ENCODE peak calls at places on chromosomes 4 and X, in seven cellular contexts. W, J, A, P, X, Z and O are unnamed samples.

GRCh38 chr4:10983274-10983673 is 298.7 kb upstream of the CLNK start:
- DNase-seq in W (no peak), J (no peak), A (no peak), P (no peak), X (no peak), Z (no peak), O (no peak)

GRCh38 chrX:152959626-152960025 is 34.3 kb downstream of the PNMA5 start:
- DNase-seq in W (no peak), J (no peak), A (no peak), P (no peak), X (no peak), Z (no peak), O (no peak)

GRCh38 chrX:31796624-31797023 is 724.8 kb upstream of the FTHL17 start:
- DNase-seq in W (no peak), J (no peak), A (no peak), P (no peak), X (no peak), Z (no peak), O (no peak)

GRCh38 chr4:129604632-129605031 is 508.7 kb downstream of the C4orf33 start:
- DNase-seq in W (no peak), J (no peak), A (no peak), P (no peak), X (no peak), Z (no peak), O (no peak)

GRCh38 chrX:155056877-155057792 is 13.8 kb downstream of the CMC4 start:
- DNase-seq in W (peak; percentile 27), J (peak; percentile 32), A (peak; percentile 68), P (peak; percentile 43), X (peak; percentile 80), Z (peak; percentile 76), O (peak; percentile 81)

GRCh38 chr4:7821245-7822165 is 118.2 kb downstream of the AFAP1 start:
- DNase-seq in W (no peak), J (no peak), A (no peak), P (no peak), X (peak; percentile 67), Z (no peak), O (no peak)

GRCh38 chrX:677376-677775 is 46.8 kb downstream of the SHOX start:
- DNase-seq in W (no peak), J (no peak), A (no peak), P (no peak), X (no peak), Z (no peak), O (no peak)

GRCh38 chr4:51942108-51942832 is 77.9 kb downstream of the LRRC66 start:
- DNase-seq in W (no peak), J (no peak), A (no peak), P (no peak), X (no peak), Z (no peak), O (no peak)

GRCh38 chrX:15946783-15947550 is 92.4 kb upstream of the AP1S2 start:
- DNase-seq in W (no peak), J (peak; percentile 60), A (no peak), P (no peak), X (peak; percentile 45), Z (no peak), O (peak; percentile 83)

GRCh38 chrX:30995060-30995700 is 76.7 kb downstream of the FTHL17 start:
- DNase-seq in W (no peak), J (no peak), A (no peak), P (peak; percentile 73), X (no peak), Z (no peak), O (no peak)

GRCh38 chrX:134599173-134599914 is 58.9 kb downstream of the PLAC1 start:
- DNase-seq in W (no peak), J (peak; percentile 13), A (no peak), P (no peak), X (peak; percentile 75), Z (no peak), O (peak; percentile 89)

GRCh38 chrX:48648299-48648698 is 35.3 kb upstream of the WAS start:
- DNase-seq in W (peak; percentile 8), J (peak; percentile 33), A (peak; percentile 27), P (peak; percentile 28), X (peak; percentile 54), Z (peak; percentile 77), O (peak; percentile 64)

GRCh38 chrX:129726307-129727111 is 12.3 kb upstream of the XPNPEP2 start:
- DNase-seq in W (no peak), J (peak; percentile 29), A (peak; percentile 65), P (peak; percentile 21), X (peak; percentile 66), Z (peak; percentile 77), O (peak; percentile 71)

GRCh38 chr4:85784348-85784747 is 309.4 kb downstream of the ARHGAP24 start:
- DNase-seq in W (no peak), J (no peak), A (no peak), P (no peak), X (peak; percentile 20), Z (no peak), O (peak; percentile 29)

GRCh38 chr4:123443401-123444297 is 47.1 kb downstream of the SPRY1 start:
- DNase-seq in W (no peak), J (no peak), A (no peak), P (no peak), X (no peak), Z (peak; percentile 32), O (peak; percentile 18)

GRCh38 chr4:102493794-102494193 is 7.4 kb upstream of the NFKB1 start:
- DNase-seq in W (no peak), J (no peak), A (peak; percentile 40), P (no peak), X (no peak), Z (no peak), O (no peak)

GRCh38 chrX:39816871-39817731 is 280.7 kb downstream of the BCOR start:
- DNase-seq in W (no peak), J (no peak), A (no peak), P (no peak), X (peak; percentile 62), Z (peak; percentile 86), O (peak; percentile 54)

GRCh38 chrX:119189586-119189985 is 46.5 kb upstream of the PGRMC1 start:
- DNase-seq in W (no peak), J (no peak), A (no peak), P (no peak), X (peak; percentile 23), Z (no peak), O (peak; percentile 41)

GRCh38 chrX:119190251-119190651 is 45.8 kb upstream of the PGRMC1 start:
- DNase-seq in W (no peak), J (no peak), A (no peak), P (no peak), X (no peak), Z (no peak), O (peak; percentile 3)

GRCh38 chrX:119187298-119187697 is 48.8 kb upstream of the PGRMC1 start:
- DNase-seq in W (no peak), J (no peak), A (no peak), P (peak; percentile 60), X (no peak), Z (no peak), O (no peak)

GRCh38 chrX:119190736-119191282 is 45.3 kb upstream of the PGRMC1 start:
- DNase-seq in W (no peak), J (no peak), A (no peak), P (no peak), X (peak; percentile 15), Z (no peak), O (peak; percentile 57)

GRCh38 chrX:119189115-119189514 is 47.0 kb upstream of the PGRMC1 start:
- DNase-seq in W (no peak), J (no peak), A (no peak), P (no peak), X (no peak), Z (peak; percentile 16), O (no peak)
- TF ChIP-seq CTCF in W (no peak), J (no peak), A (no peak), P (no peak), X (no peak), Z (no peak), O (no peak)

DNA sequence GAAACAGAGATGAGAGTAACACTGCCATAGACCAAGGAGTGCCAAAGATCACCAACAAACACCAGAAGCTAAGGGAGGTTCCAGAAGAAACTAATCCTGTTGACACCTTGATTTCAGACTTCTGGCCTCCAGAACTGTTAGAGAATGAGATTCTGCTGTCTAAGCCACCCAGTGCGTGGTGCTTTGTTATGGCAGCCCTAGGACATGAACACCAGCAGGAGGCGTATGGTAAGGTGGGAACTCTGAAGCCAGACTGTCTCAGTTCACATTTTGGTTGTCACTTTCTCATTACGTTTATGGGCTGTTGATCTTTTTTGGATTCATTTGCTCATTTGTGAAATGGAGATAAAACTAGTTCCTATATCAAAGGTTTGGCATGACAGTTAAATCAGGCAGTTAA is 142.9 kb downstream of the DCHS2 start:
- DNase-seq in W (no peak), J (no peak), A (no peak), P (peak; percentile 1), X (no peak), Z (peak; percentile 44), O (no peak)
- TF ChIP-seq CTCF in W (no peak), J (peak; percentile 11), A (no peak), P (peak; percentile 16), X (no peak), Z (peak; percentile 53), O (peak; percentile 8)

GRCh38 chr4:88054909-88055308 is 47.5 kb downstream of the PKD2 start:
- DNase-seq in W (no peak), J (no peak), A (peak; percentile 26), P (peak; percentile 70), X (peak; percentile 66), Z (peak; percentile 70), O (peak; percentile 59)
- TF ChIP-seq CTCF in W (no peak), J (peak; percentile 54), A (peak; percentile 22), P (peak; percentile 93), X (peak; percentile 76), Z (peak; percentile 58), O (peak; percentile 54)

GRCh38 chrX:41336447-41336846 is 2.5 kb downstream of the DDX3X start:
- DNase-seq in W (no peak), J (no peak), A (no peak), P (no peak), X (no peak), Z (no peak), O (no peak)

GRCh38 chrX:41333744-41333993 is 293 bp upstream of the DDX3X start:
- DNase-seq in W (no peak), J (peak; percentile 85), A (no peak), P (peak; percentile 75), X (peak; percentile 89), Z (peak; percentile 72), O (peak; percentile 89)

GRCh38 chrX:41333994-41334865 is at the start of gene DDX3X:
- DNase-seq in W (peak; percentile 74), J (peak; percentile 80), A (peak; percentile 92), P (peak; percentile 45), X (peak; percentile 90), Z (peak; percentile 56), O (peak; percentile 91)

GRCh38 chrX:41335590-41336331 is 1.8 kb downstream of the DDX3X start:
- DNase-seq in W (no peak), J (peak; percentile 55), A (no peak), P (no peak), X (peak; percentile 37), Z (no peak), O (no peak)

DNA sequence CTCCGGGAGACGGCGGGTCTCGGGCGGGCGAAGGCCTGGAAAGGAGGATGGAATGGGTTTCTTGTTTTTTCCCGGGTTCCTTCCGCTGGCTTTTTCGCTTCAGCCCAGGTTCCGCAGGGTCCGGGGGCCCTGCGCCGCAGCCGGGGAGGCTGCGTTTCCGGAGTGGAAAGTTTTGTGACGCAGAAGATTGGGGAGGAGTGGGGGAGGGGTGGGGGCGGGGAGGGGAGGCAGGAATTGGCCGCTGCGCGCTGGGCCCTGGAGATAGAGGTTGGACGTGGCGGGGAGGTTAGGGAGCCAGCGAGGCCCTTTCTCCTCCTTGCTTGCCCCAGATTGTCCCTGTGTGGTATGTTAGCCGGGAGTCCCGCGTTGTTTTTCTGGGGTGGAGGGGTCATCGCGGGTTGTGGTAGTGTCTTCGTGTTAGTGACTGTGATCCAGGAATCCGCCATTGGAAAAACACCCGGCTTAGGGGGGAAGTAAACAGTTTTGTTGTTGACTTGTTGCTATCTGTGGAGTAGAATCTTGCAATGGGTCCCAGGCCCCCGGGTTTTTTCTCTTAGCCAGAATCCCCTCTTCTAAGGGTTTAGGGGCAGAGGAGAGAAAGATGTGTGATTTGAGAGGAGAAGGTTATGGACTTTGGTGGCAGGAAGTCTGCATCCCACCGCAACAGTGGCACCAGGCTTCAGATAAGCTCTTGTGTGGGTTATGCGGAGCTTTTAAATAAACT is 1.1 kb downstream of the DDX3X start:
- DNase-seq in W (peak; percentile 35), J (no peak), A (peak; percentile 69), P (no peak), X (peak; percentile 72), Z (peak; percentile 43), O (peak; percentile 53)
- TF ChIP-seq CTCF in W (no peak), J (no peak), A (no peak), P (no peak), X (no peak), Z (no peak), O (no peak)